ENCODE peak calls at places on chromosomes 1 and 21, in five cellular contexts. K is germinal center, C is GM20000, O is erythroblast, G is NCI-H460. N is an unnamed sample.

GRCh38 chr1:7265771-7266371 is 480.6 kb downstream of the CAMTA1 start:
- DNase-seq in K (no peak), C (no peak), O (no peak), G (peak; percentile 75), N (peak; percentile 82)

GRCh38 chr1:186762653-186763052 is 66.1 kb upstream of the PLA2G4A start:
- DNase-seq in K (no peak), C (no peak), O (no peak), G (no peak), N (no peak)

GRCh38 chr1:26910343-26911160 is 3.2 kb downstream of the NR0B2 start:
- DNase-seq in K (no peak), C (no peak), O (no peak), G (no peak), N (peak; percentile 47)

GRCh38 chr21:16330340-16331319 is 600.8 kb downstream of the USP25 start:
- DNase-seq in K (peak; percentile 2), C (peak; percentile 21), O (peak; percentile 72), G (peak; percentile 72), N (peak; percentile 91)

GRCh38 chr1:207219979-207220889 is 101.2 kb upstream of the CD55 start:
- DNase-seq in K (no peak), C (no peak), O (no peak), G (no peak), N (peak; percentile 62)

GRCh38 chr1:154720328-154721301 is 112.6 kb upstream of the ADAR start:
- DNase-seq in K (no peak), C (no peak), O (no peak), G (no peak), N (no peak)

GRCh38 chr1:36366091-36366661 is 19.5 kb downstream of the STK40 start:
- DNase-seq in K (no peak), C (no peak), O (no peak), G (no peak), N (peak; percentile 87)

GRCh38 chr1:51768971-51769601 is 109.4 kb downstream of the NRDC start:
- DNase-seq in K (peak; percentile 48), C (peak; percentile 46), O (peak; percentile 71), G (peak; percentile 52), N (peak; percentile 74)

GRCh38 chr1:238466459-238466858 is 575.7 kb upstream of the ZP4 start:
- DNase-seq in K (no peak), C (no peak), O (no peak), G (no peak), N (no peak)

GRCh38 chr1:220908757-220909156 is 29.5 kb downstream of the HLX start:
- DNase-seq in K (no peak), C (peak; percentile 27), O (peak; percentile 36), G (no peak), N (peak; percentile 52)

N was measured in left kidney.